ENCODE peak calls at places on chromosome 22, in four cellular contexts. D, P, O and B are unnamed samples.

GRCh38 chr22:48493733-48494132 is 1333.9 kb downstream of the BRD1 start:
- DNase-seq in D (no peak), P (no peak), O (no peak), B (no peak)

GRCh38 chr22:42673898-42674390 is 24.8 kb upstream of the CYB5R3 start:
- DNase-seq in D (no peak), O (no peak), P (no peak), B (no peak)

GRCh38 chr22:16800358-16800757 is 24.9 kb downstream of the XKR3 start:
- DNase-seq in D (no peak), P (no peak), O (no peak), B (no peak)

GRCh38 chr22:46025973-46026906 is 49.3 kb upstream of the WNT7B start:
- DNase-seq in O (peak), D (no peak), P (no peak), B (no peak)

GRCh38 chr22:48097723-48098122 is 1335.3 kb downstream of the TBC1D22A start:
- DNase-seq in O (no peak), P (no peak), D (no peak), B (no peak)

GRCh38 chr22:20985720-20986119 is 3.6 kb downstream of the LZTR1 start:
- DNase-seq in O (no peak), D (no peak), P (no peak), B (no peak)

GRCh38 chr22:48798281-48799226 is 1029.1 kb downstream of the BRD1 start:
- DNase-seq in O (peak), D (no peak), P (no peak), B (no peak)

GRCh38 chr22:16953206-16954059 is 54.6 kb downstream of the GAB4 start:
- DNase-seq in D (no peak), O (no peak), P (no peak), B (no peak)

GRCh38 chr22:23181763-23182288 is 1.5 kb downstream of the BCR start:
- DNase-seq in P (no peak), O (no peak), D (no peak), B (no peak)